ENCODE peak calls at places on chromosomes 6 and 20, in ten cellular contexts. One of them, this sample, is unnamed.

GRCh38 chr6:29743025-29743424 is 19.8 kb downstream of the HLA-F start:
- DNase-seq in NCI-H1092 treated with DMSO at 0.1 percent for 48 hours: no peak
- DNase-seq in GM23248: no peak
- DNase-seq in cerebellum: no peak
- DNase-seq in neural progenitor cell: no peak
- DNase-seq in NCI-H345: no peak
- DNase-seq in cardiac muscle cell: no peak
- DNase-seq in A172: no peak
- DNase-seq in naive thymus-derived CD4-positive, alpha-beta T cell: no peak
- DNase-seq in RCC 7860: no peak
- DNase-seq in this sample: no peak

GRCh38 chr6:139291813-139292619 is at the start of gene TXLNB:
- DNase-seq in NCI-H1092 treated with DMSO at 0.1 percent for 48 hours: no peak
- DNase-seq in GM23248: peak
- DNase-seq in cerebellum: no peak
- DNase-seq in neural progenitor cell: peak
- DNase-seq in NCI-H345: peak
- DNase-seq in cardiac muscle cell: peak
- DNase-seq in A172: peak
- DNase-seq in naive thymus-derived CD4-positive, alpha-beta T cell: peak
- DNase-seq in RCC 7860: no peak
- DNase-seq in this sample: peak

GRCh38 chr6:112443666-112444065 is 96.5 kb downstream of the RFPL4B start:
- DNase-seq in NCI-H1092 treated with DMSO at 0.1 percent for 48 hours: no peak
- DNase-seq in GM23248: peak
- DNase-seq in cerebellum: no peak
- DNase-seq in neural progenitor cell: no peak
- DNase-seq in NCI-H345: no peak
- DNase-seq in cardiac muscle cell: peak
- DNase-seq in A172: no peak
- DNase-seq in naive thymus-derived CD4-positive, alpha-beta T cell: no peak
- DNase-seq in RCC 7860: no peak
- DNase-seq in this sample: peak

GRCh38 chr6:135226537-135226936 is 45.4 kb downstream of the MYB start:
- DNase-seq in NCI-H1092 treated with DMSO at 0.1 percent for 48 hours: no peak
- DNase-seq in GM23248: no peak
- DNase-seq in cerebellum: no peak
- DNase-seq in neural progenitor cell: no peak
- DNase-seq in NCI-H345: no peak
- DNase-seq in cardiac muscle cell: no peak
- DNase-seq in A172: no peak
- DNase-seq in naive thymus-derived CD4-positive, alpha-beta T cell: no peak
- DNase-seq in RCC 7860: no peak
- DNase-seq in this sample: no peak

GRCh38 chr6:80610821-80611220 is 504.4 kb downstream of the BCKDHB start:
- DNase-seq in NCI-H1092 treated with DMSO at 0.1 percent for 48 hours: no peak
- DNase-seq in GM23248: peak
- DNase-seq in cerebellum: no peak
- DNase-seq in neural progenitor cell: no peak
- DNase-seq in NCI-H345: no peak
- DNase-seq in cardiac muscle cell: peak
- DNase-seq in A172: peak
- DNase-seq in naive thymus-derived CD4-positive, alpha-beta T cell: no peak
- DNase-seq in RCC 7860: no peak
- DNase-seq in this sample: no peak

GRCh38 chr20:4519530-4519929 is 202.2 kb upstream of the PRND start:
- DNase-seq in NCI-H1092 treated with DMSO at 0.1 percent for 48 hours: no peak
- DNase-seq in GM23248: peak
- DNase-seq in cerebellum: no peak
- DNase-seq in neural progenitor cell: peak
- DNase-seq in NCI-H345: no peak
- DNase-seq in cardiac muscle cell: no peak
- DNase-seq in A172: no peak
- DNase-seq in naive thymus-derived CD4-positive, alpha-beta T cell: no peak
- DNase-seq in RCC 7860: no peak
- DNase-seq in this sample: peak

GRCh38 chr6:71349395-71349794 is 60.8 kb downstream of the OGFRL1 start:
- DNase-seq in NCI-H1092 treated with DMSO at 0.1 percent for 48 hours: peak
- DNase-seq in GM23248: peak
- DNase-seq in cerebellum: peak
- DNase-seq in neural progenitor cell: peak
- DNase-seq in NCI-H345: no peak
- DNase-seq in cardiac muscle cell: peak
- DNase-seq in A172: no peak
- DNase-seq in naive thymus-derived CD4-positive, alpha-beta T cell: peak
- DNase-seq in RCC 7860: peak
- DNase-seq in this sample: peak

GRCh38 chr6:91659881-91660280 is 1073.0 kb upstream of the MAP3K7 start:
- DNase-seq in NCI-H1092 treated with DMSO at 0.1 percent for 48 hours: peak
- DNase-seq in GM23248: no peak
- DNase-seq in cerebellum: no peak
- DNase-seq in neural progenitor cell: no peak
- DNase-seq in NCI-H345: peak
- DNase-seq in cardiac muscle cell: no peak
- DNase-seq in A172: no peak
- DNase-seq in naive thymus-derived CD4-positive, alpha-beta T cell: no peak
- DNase-seq in RCC 7860: no peak
- DNase-seq in this sample: no peak

GRCh38 chr6:20563377-20563776 is 29.1 kb downstream of the CDKAL1 start:
- DNase-seq in NCI-H1092 treated with DMSO at 0.1 percent for 48 hours: no peak
- DNase-seq in GM23248: no peak
- DNase-seq in cerebellum: no peak
- DNase-seq in neural progenitor cell: no peak
- DNase-seq in NCI-H345: no peak
- DNase-seq in cardiac muscle cell: no peak
- DNase-seq in A172: no peak
- DNase-seq in naive thymus-derived CD4-positive, alpha-beta T cell: no peak
- DNase-seq in RCC 7860: no peak
- DNase-seq in this sample: no peak